ENCODE peak calls at places on chromosome 14, in eight cellular contexts. F is HFF-Myc, I is GM13977, U is MCF 10A, J is vagina, O is AG09309, Z is fibroblast of the aortic adventitia, Q is gastrocnemius medialis. P is an unnamed sample.
A peak's percentile ranks its signal among the peaks of the same experiment; 100 is the strongest.

GRCh38 chr14:54737132-54737711 is 165.4 kb downstream of the GCH1 start:
- DNase-seq in F (peak; percentile 37), I (no peak), U (peak; percentile 18), J (no peak), O (no peak), Z (peak; percentile 61), Q (no peak), P (no peak)

GRCh38 chr14:34067587-34067986 is 116.7 kb upstream of the EGLN3 start:
- DNase-seq in F (no peak), I (no peak), U (no peak), J (no peak), O (no peak), Z (no peak), Q (no peak), P (no peak)

GRCh38 chr14:20618328-20618749 is 23.2 kb downstream of the OR6S1 start:
- DNase-seq in F (no peak), I (no peak), U (no peak), J (no peak), O (no peak), Z (no peak), Q (no peak), P (no peak)

GRCh38 chr14:69263771-69264170 is 3.8 kb downstream of the GALNT16 start:
- DNase-seq in F (no peak), I (no peak), U (no peak), J (no peak), O (no peak), Z (no peak), Q (no peak), P (no peak)

GRCh38 chr14:104295681-104296387 is 157.4 kb downstream of the KIF26A start:
- DNase-seq in F (no peak), I (no peak), U (no peak), J (no peak), O (no peak), Z (no peak), Q (no peak), P (no peak)

GRCh38 chr14:73712540-73713141 is 1.5 kb downstream of the PNMA1 start:
- DNase-seq in F (no peak), I (peak; percentile 72), U (peak; percentile 33), J (no peak), O (no peak), Z (peak; percentile 25), Q (no peak), P (no peak)

GRCh38 chr14:51139221-51139681 is 44.3 kb upstream of the TRIM9 start:
- DNase-seq in F (no peak), I (no peak), U (peak; percentile 86), J (no peak), O (no peak), Z (no peak), Q (no peak), P (no peak)

GRCh38 chr14:69263364-69263763 is 3.4 kb downstream of the GALNT16 start:
- DNase-seq in F (no peak), I (no peak), U (peak; percentile 66), J (no peak), O (peak; percentile 97), Z (peak; percentile 99), Q (peak; percentile 55), P (no peak)

GRCh38 chr14:72679591-72680151 is 214.2 kb downstream of the DPF3 start:
- DNase-seq in F (no peak), I (no peak), U (no peak), J (no peak), O (no peak), Z (no peak), Q (no peak), P (no peak)

GRCh38 chr14:75258079-75258802 is 20.4 kb upstream of the FOS start:
- DNase-seq in F (no peak), I (no peak), U (peak; percentile 85), J (no peak), O (no peak), Z (peak; percentile 81), Q (peak; percentile 78), P (no peak)

GRCh38 chr14:81415781-81416180 is 15.7 kb upstream of the STON2 start:
- DNase-seq in F (no peak), I (no peak), U (no peak), J (no peak), O (no peak), Z (no peak), Q (no peak), P (no peak)

GRCh38 chr14:51071851-51072250 is 23.1 kb downstream of the TRIM9 start:
- DNase-seq in F (no peak), I (no peak), U (peak; percentile 16), J (no peak), O (no peak), Z (peak; percentile 13), Q (no peak), P (no peak)

GRCh38 chr14:72714094-72714493 is 179.8 kb downstream of the DPF3 start:
- DNase-seq in F (no peak), I (peak; percentile 57), U (no peak), J (no peak), O (no peak), Z (no peak), Q (no peak), P (peak; percentile 9)

GRCh38 chr14:93543766-93544165 is 113.0 kb downstream of the UNC79 start:
- DNase-seq in F (no peak), I (peak; percentile 14), U (peak; percentile 35), J (no peak), O (peak; percentile 1), Z (peak; percentile 51), Q (no peak), P (no peak)

GRCh38 chr14:101707285-101707842 is 54.1 kb upstream of the PPP2R5C start:
- DNase-seq in F (peak; percentile 76), I (peak; percentile 82), U (peak; percentile 88), J (no peak), O (peak; percentile 65), Z (peak; percentile 94), Q (peak; percentile 32), P (peak; percentile 72)
- TF ChIP-seq CTCF in F (peak; percentile 63), I (peak; percentile 77), U (peak; percentile 86), J (peak; percentile 46), O (peak; percentile 65), Z (peak; percentile 70), Q (peak; percentile 91), P (peak; percentile 50)

DNA sequence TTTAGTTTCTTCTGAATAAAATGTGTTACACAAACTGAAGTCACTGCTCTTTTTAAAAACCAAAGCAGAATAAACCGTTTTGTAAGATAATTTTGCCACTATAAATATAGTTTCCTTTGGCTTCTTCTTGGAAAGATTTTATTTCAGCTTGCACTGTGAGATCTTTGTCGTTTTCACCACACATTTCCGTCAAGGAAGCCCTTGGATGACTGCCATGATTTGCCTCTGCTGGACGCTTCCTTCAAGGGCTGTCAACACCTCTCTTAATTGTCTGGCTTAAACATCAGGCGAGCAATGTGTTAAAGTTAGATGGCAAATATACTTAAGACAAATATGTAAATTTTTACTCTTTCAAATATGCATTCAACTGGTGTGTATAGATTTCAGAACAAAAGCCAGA is 624.1 kb downstream of the DIO2 start:
- DNase-seq in F (no peak), I (no peak), U (peak; percentile 35), J (no peak), O (no peak), Z (no peak), Q (no peak), P (no peak)
- TF ChIP-seq CTCF in F (no peak), I (no peak), U (no peak), J (no peak), O (no peak), Z (no peak), Q (no peak), P (no peak)

GRCh38 chr14:22226381-22226780 is 362.6 kb downstream of the DAD1 start:
- DNase-seq in F (no peak), I (no peak), U (no peak), J (no peak), O (no peak), Z (no peak), Q (no peak), P (peak; percentile 61)
- TF ChIP-seq CTCF in F (no peak), I (peak; percentile 36), U (no peak), J (no peak), O (peak; percentile 4), Z (no peak), Q (no peak), P (peak; percentile 36)

DNA sequence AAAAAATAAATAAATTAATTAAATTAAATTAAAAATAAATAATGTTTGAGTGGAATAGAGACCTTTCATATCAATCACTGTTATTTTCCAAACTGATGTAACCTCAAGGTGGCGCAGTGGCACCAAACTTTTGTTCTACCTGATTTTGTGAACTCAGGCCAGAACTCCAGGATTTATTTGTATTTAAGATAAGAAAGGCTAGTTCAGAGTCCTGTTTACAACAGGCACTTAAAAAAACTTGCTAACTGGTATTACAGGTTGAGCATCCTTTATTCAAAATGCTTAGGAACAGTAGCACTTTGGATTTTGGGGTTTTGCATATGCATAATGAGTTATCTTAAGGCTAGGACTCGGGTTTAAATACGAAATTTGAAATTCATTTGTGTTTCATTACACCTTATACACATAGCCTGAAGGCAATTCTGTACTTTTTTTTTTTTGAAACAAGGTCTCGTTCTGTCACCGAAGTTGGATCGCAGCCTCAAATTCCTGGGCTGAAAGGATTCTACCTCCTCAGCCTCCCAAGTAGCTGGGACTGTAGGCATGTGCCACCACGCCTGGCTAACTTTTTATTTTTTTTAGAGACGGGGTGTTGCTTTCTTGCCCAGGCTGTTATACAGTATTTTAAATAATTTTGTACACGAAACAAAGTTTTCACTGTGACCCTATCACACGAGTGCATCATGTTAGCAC is 32.4 kb downstream of the YY1 start:
- DNase-seq in F (no peak), I (no peak), U (peak; percentile 55), J (no peak), O (no peak), Z (peak; percentile 48), Q (no peak), P (no peak)
- TF ChIP-seq CTCF in F (no peak), I (peak; percentile 43), U (peak; percentile 40), J (no peak), O (peak; percentile 30), Z (peak; percentile 17), Q (no peak), P (no peak)

DNA sequence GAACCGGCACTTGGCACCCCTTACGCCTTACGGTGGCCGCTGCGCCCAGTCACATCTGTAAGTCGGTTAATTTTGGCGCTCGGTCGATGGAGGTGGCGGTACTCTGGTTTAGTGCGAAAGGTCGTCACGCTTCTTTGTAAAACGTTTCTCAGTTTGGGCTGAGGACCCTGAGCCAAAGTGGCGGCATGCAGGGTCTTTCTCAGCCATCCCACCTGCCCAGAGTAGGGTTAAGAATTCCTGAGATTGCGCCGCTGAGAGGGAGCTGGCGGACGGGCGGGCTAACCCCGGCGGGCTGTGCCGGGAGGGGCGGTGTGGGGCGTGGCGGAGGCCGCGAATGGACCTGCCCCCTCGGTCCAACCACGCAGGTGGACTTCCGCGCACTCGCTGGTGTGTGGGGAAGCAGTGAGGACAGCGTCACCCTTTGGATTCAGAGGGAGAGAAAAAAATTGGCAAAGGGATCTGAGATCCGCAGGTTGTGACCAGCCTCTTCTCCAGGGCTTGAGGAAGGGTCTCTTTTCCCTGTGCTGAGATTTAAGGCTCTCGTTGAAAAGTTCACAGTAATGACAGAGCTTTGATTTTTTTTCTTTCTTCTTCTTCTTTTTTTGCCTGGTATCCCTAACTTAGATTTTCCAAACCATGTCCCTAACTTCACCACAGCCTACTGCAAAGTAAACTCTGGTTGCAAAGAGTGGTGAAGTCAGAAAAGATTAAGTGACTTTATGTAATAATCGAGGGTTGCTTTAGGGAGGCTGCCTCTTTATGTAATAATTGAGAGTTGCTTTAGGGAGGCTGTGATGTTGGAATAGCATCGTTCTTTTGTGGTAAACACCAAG is 602 bp upstream of the FBXO33 start:
- DNase-seq in F (peak; percentile 52), I (peak; percentile 74), U (peak; percentile 91), J (no peak), O (no peak), Z (peak; percentile 68), Q (peak; percentile 90), P (peak; percentile 76)
- TF ChIP-seq CTCF in F (no peak), I (peak; percentile 20), U (no peak), J (no peak), O (no peak), Z (no peak), Q (no peak), P (no peak)

GRCh38 chr14:96056509-96057422 is 17.6 kb downstream of the C14orf132 start:
- DNase-seq in F (no peak), I (no peak), U (peak; percentile 56), J (peak; percentile 64), O (no peak), Z (no peak), Q (no peak), P (no peak)
- TF ChIP-seq CTCF in F (no peak), I (no peak), U (peak; percentile 63), J (no peak), O (no peak), Z (no peak), Q (no peak), P (no peak)

P was measured in HL-60.